ENCODE peak calls at places on chromosomes 3 and 15, in ten cellular contexts. One of them, this sample, is unnamed. For H3K4me1, the result is how much of the 10 kb centered on the place peaks cover.

GRCh38 chr3:102233881-102234280 is 200.9 kb upstream of the ZPLD1 start:
- DNase-seq in Peyer's patch: no peak
- DNase-seq in tibial artery: no peak
- DNase-seq in left lung: no peak
- DNase-seq in Panc1: no peak
- DNase-seq in colonic mucosa: no peak
- DNase-seq in psoas muscle: no peak
- DNase-seq in fibroblast of lung: no peak
- DNase-seq in mucosa of descending colon: no peak
- DNase-seq in BE2C: no peak
- DNase-seq in this sample: no peak

GRCh38 chr15:25439456-25439836 is 622 bp upstream of the UBE3A start:
- DNase-seq in mucosa of descending colon: peak
- DNase-seq in Panc1: no peak
- DNase-seq in Peyer's patch: no peak
- DNase-seq in left lung: no peak
- DNase-seq in fibroblast of lung: peak
- DNase-seq in colonic mucosa: peak
- DNase-seq in psoas muscle: no peak
- DNase-seq in tibial artery: no peak
- DNase-seq in BE2C: no peak
- DNase-seq in this sample: no peak

GRCh38 chr3:73365756-73366397 is 258.9 kb downstream of the PDZRN3 start:
- DNase-seq in BE2C: no peak
- DNase-seq in tibial artery: peak
- DNase-seq in psoas muscle: peak
- DNase-seq in Panc1: no peak
- DNase-seq in colonic mucosa: peak
- DNase-seq in Peyer's patch: no peak
- DNase-seq in mucosa of descending colon: peak
- DNase-seq in fibroblast of lung: peak
- DNase-seq in left lung: no peak
- DNase-seq in this sample: no peak

GRCh38 chr3:58173670-58174472 is 36.9 kb downstream of the DNASE1L3 start:
- DNase-seq in Peyer's patch: peak
- DNase-seq in psoas muscle: no peak
- DNase-seq in colonic mucosa: peak
- DNase-seq in mucosa of descending colon: peak
- DNase-seq in Panc1: no peak
- DNase-seq in tibial artery: no peak
- DNase-seq in BE2C: peak
- DNase-seq in fibroblast of lung: no peak
- DNase-seq in left lung: no peak
- DNase-seq in this sample: peak

GRCh38 chr3:128367726-128368125 is 99.0 kb downstream of the DNAJB8 start:
- DNase-seq in left lung: no peak
- DNase-seq in BE2C: no peak
- DNase-seq in psoas muscle: no peak
- DNase-seq in Panc1: no peak
- DNase-seq in mucosa of descending colon: no peak
- DNase-seq in tibial artery: no peak
- DNase-seq in Peyer's patch: no peak
- DNase-seq in colonic mucosa: no peak
- DNase-seq in fibroblast of lung: no peak
- DNase-seq in this sample: no peak

GRCh38 chr3:133763797-133764734 is 17.9 kb downstream of the TF start:
- DNase-seq in Panc1: no peak
- DNase-seq in psoas muscle: no peak
- DNase-seq in Peyer's patch: no peak
- DNase-seq in tibial artery: no peak
- DNase-seq in colonic mucosa: no peak
- DNase-seq in BE2C: no peak
- DNase-seq in fibroblast of lung: peak
- DNase-seq in mucosa of descending colon: peak
- DNase-seq in left lung: no peak
- DNase-seq in this sample: no peak

GRCh38 chr3:61926913-61927312 is 365.5 kb downstream of the PTPRG start:
- DNase-seq in BE2C: no peak
- DNase-seq in mucosa of descending colon: no peak
- DNase-seq in fibroblast of lung: peak
- DNase-seq in Panc1: no peak
- DNase-seq in colonic mucosa: no peak
- DNase-seq in Peyer's patch: no peak
- DNase-seq in psoas muscle: no peak
- DNase-seq in left lung: no peak
- DNase-seq in tibial artery: no peak
- DNase-seq in this sample: no peak

GRCh38 chr3:162117961-162118360 is 621.4 kb downstream of the OTOL1 start:
- DNase-seq in tibial artery: no peak
- DNase-seq in psoas muscle: no peak
- DNase-seq in Panc1: no peak
- DNase-seq in Peyer's patch: no peak
- DNase-seq in fibroblast of lung: no peak
- DNase-seq in BE2C: no peak
- DNase-seq in mucosa of descending colon: no peak
- DNase-seq in left lung: no peak
- DNase-seq in colonic mucosa: no peak
- DNase-seq in this sample: no peak

GRCh38 chr15:29622637-29623036 is 199.6 kb downstream of the TJP1 start:
- DNase-seq in tibial artery: no peak
- DNase-seq in mucosa of descending colon: no peak
- DNase-seq in Panc1: no peak
- DNase-seq in colonic mucosa: no peak
- DNase-seq in left lung: no peak
- DNase-seq in psoas muscle: no peak
- DNase-seq in BE2C: no peak
- DNase-seq in Peyer's patch: no peak
- DNase-seq in fibroblast of lung: no peak
- DNase-seq in this sample: no peak

GRCh38 chr3:33146791-33147445 is 33.1 kb downstream of the CRTAP start:
- DNase-seq in tibial artery: no peak
- DNase-seq in mucosa of descending colon: no peak
- DNase-seq in Peyer's patch: no peak
- DNase-seq in left lung: no peak
- DNase-seq in fibroblast of lung: peak
- DNase-seq in Panc1: no peak
- DNase-seq in colonic mucosa: no peak
- DNase-seq in BE2C: no peak
- DNase-seq in psoas muscle: no peak
- DNase-seq in this sample: no peak

GRCh38 chr15:69540622-69541021 is 88.0 kb downstream of the RPLP1 start:
- DNase-seq in Panc1: no peak
- DNase-seq in tibial artery: no peak
- DNase-seq in colonic mucosa: no peak
- DNase-seq in left lung: no peak
- DNase-seq in psoas muscle: peak
- DNase-seq in mucosa of descending colon: no peak
- DNase-seq in BE2C: peak
- DNase-seq in fibroblast of lung: no peak
- DNase-seq in Peyer's patch: no peak
- DNase-seq in this sample: no peak

GRCh38 chr3:19342428-19342827 is 194.1 kb downstream of the KCNH8 start:
- DNase-seq in psoas muscle: no peak
- DNase-seq in Peyer's patch: no peak
- DNase-seq in fibroblast of lung: no peak
- DNase-seq in mucosa of descending colon: no peak
- DNase-seq in colonic mucosa: no peak
- DNase-seq in left lung: no peak
- DNase-seq in BE2C: no peak
- DNase-seq in tibial artery: no peak
- DNase-seq in Panc1: no peak
- DNase-seq in this sample: no peak

GRCh38 chr15:52511084-52511483 is 17.6 kb downstream of the MYO5A start:
- DNase-seq in colonic mucosa: no peak
- DNase-seq in fibroblast of lung: no peak
- DNase-seq in Peyer's patch: no peak
- DNase-seq in tibial artery: no peak
- DNase-seq in Panc1: no peak
- DNase-seq in psoas muscle: no peak
- DNase-seq in BE2C: no peak
- DNase-seq in left lung: no peak
- DNase-seq in mucosa of descending colon: no peak
- DNase-seq in this sample: no peak

GRCh38 chr3:11581237-11582122 is 62.2 kb downstream of the VGLL4 start:
- DNase-seq in Peyer's patch: no peak
- DNase-seq in fibroblast of lung: no peak
- DNase-seq in left lung: no peak
- DNase-seq in colonic mucosa: no peak
- DNase-seq in mucosa of descending colon: no peak
- DNase-seq in tibial artery: peak
- DNase-seq in psoas muscle: no peak
- DNase-seq in BE2C: no peak
- DNase-seq in Panc1: no peak
- DNase-seq in this sample: no peak

GRCh38 chr3:15470261-15470660 is 42.9 kb downstream of the EAF1 start:
- DNase-seq in BE2C: no peak
- DNase-seq in left lung: no peak
- DNase-seq in colonic mucosa: no peak
- DNase-seq in fibroblast of lung: no peak
- DNase-seq in Peyer's patch: no peak
- DNase-seq in tibial artery: peak
- DNase-seq in Panc1: no peak
- DNase-seq in psoas muscle: no peak
- DNase-seq in mucosa of descending colon: no peak
- DNase-seq in this sample: peak
- TF ChIP-seq CTCF in BE2C: no peak
- TF ChIP-seq CTCF in left lung: no peak
- TF ChIP-seq CTCF in colonic mucosa: no peak
- TF ChIP-seq CTCF in fibroblast of lung: no peak
- TF ChIP-seq CTCF in Peyer's patch: no peak
- TF ChIP-seq CTCF in tibial artery: no peak
- TF ChIP-seq CTCF in Panc1: no peak
- TF ChIP-seq CTCF in psoas muscle: no peak
- TF ChIP-seq CTCF in mucosa of descending colon: no peak
- TF ChIP-seq CTCF in this sample: no peak

DNA sequence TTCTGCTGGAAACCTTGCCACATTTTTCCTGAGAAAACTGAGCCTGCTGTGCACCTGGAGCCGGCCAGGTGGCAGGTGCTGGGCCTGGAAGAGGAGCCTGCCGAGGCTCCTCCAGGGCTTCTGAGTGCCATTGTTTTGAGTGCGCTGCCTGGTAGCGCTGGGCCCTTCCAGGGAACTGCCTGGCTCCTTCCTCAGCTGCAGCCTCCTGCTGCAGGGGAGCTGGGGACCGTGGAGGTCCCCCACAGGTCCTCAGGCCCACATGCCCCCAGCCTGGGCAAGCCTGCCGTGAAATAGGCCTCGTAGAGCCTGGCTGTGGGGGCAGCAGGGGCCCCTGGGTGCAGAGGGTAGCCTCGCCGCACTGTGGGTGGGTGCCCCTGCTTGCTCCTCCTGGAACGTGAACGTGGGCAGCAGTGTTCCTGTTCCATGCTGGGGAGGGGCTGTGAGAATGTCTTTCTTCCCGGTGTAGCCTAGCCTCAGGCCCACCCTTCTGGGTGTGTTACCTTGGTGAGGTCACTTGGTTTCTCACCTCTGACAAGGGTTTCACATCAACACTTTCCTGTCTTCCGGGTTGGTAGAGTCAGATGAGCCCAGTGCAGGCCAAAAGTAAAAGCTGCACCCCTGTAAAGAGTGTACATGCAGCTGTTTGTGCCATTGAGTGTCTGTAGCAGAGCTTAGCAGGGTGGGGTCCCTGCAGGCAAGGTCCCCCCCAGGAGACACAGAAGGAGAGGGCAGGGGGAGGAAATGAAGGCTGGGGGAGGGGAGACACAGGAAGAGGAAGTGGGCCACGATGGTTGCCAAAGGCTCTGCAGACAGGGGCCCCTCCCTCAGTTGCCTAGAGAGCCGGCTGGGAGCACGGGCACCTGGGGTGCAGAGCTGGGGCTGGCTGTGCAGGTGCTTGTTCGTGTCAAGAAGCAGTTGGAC is 34.5 kb downstream of the KLF13 start:
- DNase-seq in Panc1: no peak
- DNase-seq in mucosa of descending colon: peak
- DNase-seq in BE2C: no peak
- DNase-seq in fibroblast of lung: no peak
- DNase-seq in left lung: peak
- DNase-seq in tibial artery: no peak
- DNase-seq in colonic mucosa: peak
- DNase-seq in psoas muscle: no peak
- DNase-seq in Peyer's patch: peak
- DNase-seq in this sample: no peak
- H3K4me1 ChIP-seq in Panc1: under half
- H3K4me1 ChIP-seq in mucosa of descending colon: half or more
- H3K4me1 ChIP-seq in BE2C: half or more
- H3K4me1 ChIP-seq in fibroblast of lung: under half
- H3K4me1 ChIP-seq in left lung: half or more
- H3K4me1 ChIP-seq in tibial artery: half or more
- H3K4me1 ChIP-seq in colonic mucosa: half or more
- H3K4me1 ChIP-seq in psoas muscle: half or more
- H3K4me1 ChIP-seq in Peyer's patch: half or more
- H3K4me1 ChIP-seq in this sample: under half

DNA sequence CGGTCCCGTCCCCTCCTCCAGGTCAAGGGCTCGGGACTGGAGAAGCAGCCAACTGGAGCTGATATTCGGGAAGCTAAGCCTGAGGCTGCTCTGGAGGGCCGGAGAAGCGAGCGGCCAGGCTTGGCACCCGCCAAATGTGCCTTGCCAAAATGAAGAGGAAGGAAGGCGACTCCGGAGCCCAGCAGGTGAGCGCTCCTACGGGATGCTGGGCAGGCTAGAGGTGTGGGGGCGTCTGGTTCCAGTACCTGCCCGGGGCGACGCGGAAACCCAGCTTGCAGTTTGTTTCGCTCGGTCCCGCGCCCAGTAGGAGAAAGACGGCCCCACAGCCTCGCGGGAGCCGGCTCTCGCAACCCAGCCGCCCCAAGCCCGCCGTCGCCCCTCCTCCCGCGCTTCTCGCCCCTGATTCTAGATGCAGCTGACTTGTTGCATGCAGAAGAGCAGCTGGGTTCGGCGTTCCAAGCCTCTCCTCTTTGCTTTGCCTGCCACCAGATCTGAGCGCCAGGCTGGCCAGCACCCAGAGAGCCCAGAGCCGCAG is 16.1 kb upstream of the AEN start:
- DNase-seq in left lung: no peak
- DNase-seq in mucosa of descending colon: no peak
- DNase-seq in Panc1: no peak
- DNase-seq in BE2C: peak
- DNase-seq in tibial artery: no peak
- DNase-seq in fibroblast of lung: no peak
- DNase-seq in Peyer's patch: no peak
- DNase-seq in colonic mucosa: no peak
- DNase-seq in psoas muscle: no peak
- DNase-seq in this sample: no peak
- H3K4me3 ChIP-seq in left lung: no peak
- H3K4me3 ChIP-seq in mucosa of descending colon: no peak
- H3K4me3 ChIP-seq in Panc1: peak
- H3K4me3 ChIP-seq in BE2C: peak
- H3K4me3 ChIP-seq in tibial artery: no peak
- H3K4me3 ChIP-seq in fibroblast of lung: no peak
- H3K4me3 ChIP-seq in Peyer's patch: no peak
- H3K4me3 ChIP-seq in colonic mucosa: no peak
- H3K4me3 ChIP-seq in psoas muscle: peak
- H3K4me3 ChIP-seq in this sample: no peak

GRCh38 chr3:4043867-4044575 is 244.8 kb downstream of the LRRN1 start:
- DNase-seq in colonic mucosa: no peak
- DNase-seq in left lung: no peak
- DNase-seq in tibial artery: no peak
- DNase-seq in Peyer's patch: no peak
- DNase-seq in mucosa of descending colon: no peak
- DNase-seq in BE2C: no peak
- DNase-seq in fibroblast of lung: no peak
- DNase-seq in Panc1: no peak
- DNase-seq in psoas muscle: no peak
- DNase-seq in this sample: no peak
- TF ChIP-seq CTCF in colonic mucosa: no peak
- TF ChIP-seq CTCF in left lung: no peak
- TF ChIP-seq CTCF in tibial artery: no peak
- TF ChIP-seq CTCF in Peyer's patch: no peak
- TF ChIP-seq CTCF in mucosa of descending colon: no peak
- TF ChIP-seq CTCF in BE2C: no peak
- TF ChIP-seq CTCF in fibroblast of lung: no peak
- TF ChIP-seq CTCF in Panc1: no peak
- TF ChIP-seq CTCF in psoas muscle: no peak
- TF ChIP-seq CTCF in this sample: no peak